ENCODE peak calls at places on chromosomes 2 and 18, in nine cellular contexts. V, J, U, Z, K, D, Y, B and E are unnamed samples. For H3K27me3, the result is how much of the 10 kb centered on the place peaks cover.

GRCh38 chr2:121944072-121944829 is 188.8 kb downstream of the TSN start:
- DNase-seq in Y (peak), Z (no peak), K (peak), U (peak), B (no peak), V (no peak), D (no peak), J (no peak), E (peak)

GRCh38 chr2:150095361-150095760 is 392.1 kb downstream of the RND3 start:
- DNase-seq in U (no peak), J (no peak), V (no peak), Z (no peak), Y (no peak), B (no peak), D (no peak), K (no peak), E (no peak)

GRCh38 chr2:66813525-66813924 is 378.6 kb downstream of the MEIS1 start:
- DNase-seq in B (no peak), J (no peak), D (no peak), V (no peak), Z (no peak), U (peak), Y (no peak), K (peak), E (no peak)

GRCh38 chr2:84458436-84459027 is 548 bp downstream of the SUCLG1 start:
- DNase-seq in D (peak), K (no peak), J (no peak), B (no peak), Z (peak), U (peak), V (no peak), Y (no peak), E (no peak)

GRCh38 chr2:189372688-189373257 is 68.5 kb upstream of the WDR75 start:
- DNase-seq in Y (no peak), D (no peak), B (no peak), V (no peak), K (no peak), U (no peak), J (no peak), Z (no peak), E (no peak)

GRCh38 chr2:62456721-62457539 is 49.1 kb downstream of the TMEM17 start:
- DNase-seq in B (peak), K (peak), Z (peak), V (peak), D (peak), U (peak), Y (peak), J (no peak), E (no peak)

GRCh38 chr2:159712929-159713575 is 746 bp downstream of the MARCHF7 start:
- DNase-seq in V (no peak), K (peak), J (no peak), U (no peak), Y (no peak), Z (no peak), D (no peak), B (no peak), E (no peak)

GRCh38 chr18:31558567-31558966 is 33.1 kb upstream of the TTR start:
- DNase-seq in U (no peak), D (no peak), Z (no peak), J (no peak), V (no peak), Y (no peak), B (no peak), K (no peak), E (no peak)

GRCh38 chr2:105344704-105345345 is 7.5 kb downstream of the C2orf49 start:
- DNase-seq in K (no peak), V (no peak), Z (peak), B (no peak), J (no peak), U (peak), Y (no peak), D (no peak), E (no peak)

GRCh38 chr2:153940511-153940910 is 68.8 kb downstream of the GALNT13 start:
- DNase-seq in U (no peak), Y (no peak), V (no peak), B (no peak), Z (no peak), J (no peak), K (peak), D (no peak), E (peak)

GRCh38 chr18:13800505-13801259 is 23.3 kb upstream of the MC5R start:
- DNase-seq in Y (no peak), V (peak), Z (peak), K (peak), D (peak), U (peak), J (no peak), B (peak), E (no peak)

GRCh38 chr2:54606393-54606973 is 117.0 kb upstream of the EML6 start:
- DNase-seq in B (peak), D (no peak), J (no peak), U (no peak), V (no peak), Y (no peak), K (no peak), Z (no peak), E (no peak)

GRCh38 chr2:170221317-170222288 is 43.7 kb downstream of the MYO3B start:
- DNase-seq in B (no peak), Y (no peak), D (no peak), J (no peak), K (peak), V (no peak), Z (no peak), U (peak), E (no peak)

GRCh38 chr2:158637357-158637756 is 157.8 kb upstream of the DAPL1 start:
- DNase-seq in V (no peak), D (no peak), K (no peak), Z (no peak), B (no peak), J (no peak), Y (no peak), U (no peak), E (no peak)

GRCh38 chr2:160695402-160696060 is 201.9 kb upstream of the RBMS1 start:
- DNase-seq in Z (no peak), U (peak), K (peak), B (no peak), D (no peak), V (no peak), Y (peak), J (no peak), E (no peak)

GRCh38 chr2:62577994-62578836 is 72.2 kb upstream of the TMEM17 start:
- DNase-seq in K (peak), V (no peak), U (peak), D (no peak), B (no peak), Z (no peak), Y (no peak), J (no peak), E (peak)

GRCh38 chr2:143513081-143513480 is 383.9 kb downstream of the ARHGAP15 start:
- DNase-seq in Z (peak), D (peak), J (no peak), U (peak), K (peak), Y (peak), V (no peak), B (no peak), E (no peak)

GRCh38 chr2:27929916-27930486 is 39.5 kb downstream of the BABAM2 start:
- DNase-seq in Z (no peak), B (no peak), Y (no peak), D (no peak), J (no peak), K (peak), U (no peak), V (no peak), E (no peak)

GRCh38 chr2:205702576-205702975 is 20.3 kb downstream of the NRP2 start:
- DNase-seq in V (no peak), J (no peak), Z (no peak), B (no peak), Y (no peak), U (no peak), K (no peak), D (no peak), E (no peak)

GRCh38 chr18:62555135-62555534 is 32.3 kb downstream of the ZCCHC2 start:
- DNase-seq in K (peak), D (no peak), V (no peak), U (peak), Y (no peak), Z (no peak), B (no peak), J (no peak), E (no peak)

GRCh38 chr2:64202206-64202864 is 58.1 kb upstream of the PELI1 start:
- DNase-seq in V (no peak), B (no peak), K (no peak), Y (no peak), Z (no peak), D (no peak), J (no peak), U (peak), E (no peak)

GRCh38 chr2:225668606-225669266 is 269.2 kb downstream of the NYAP2 start:
- DNase-seq in V (no peak), B (no peak), D (peak), U (peak), K (peak), Z (peak), Y (no peak), J (no peak), E (peak)

GRCh38 chr2:86566828-86567205 is 3.6 kb upstream of the CHMP3 start:
- DNase-seq in J (no peak), V (no peak), U (no peak), Y (no peak), Z (no peak), B (no peak), D (no peak), K (no peak), E (no peak)

GRCh38 chr2:197972017-197972416 is 167.6 kb downstream of the PLCL1 start:
- DNase-seq in Z (no peak), U (peak), Y (no peak), J (no peak), B (no peak), K (peak), D (peak), V (peak), E (no peak)

GRCh38 chr2:205650450-205650849 is 31.9 kb upstream of the NRP2 start:
- DNase-seq in Z (peak), D (no peak), J (peak), U (peak), V (no peak), Y (no peak), B (no peak), K (peak), E (peak)

GRCh38 chr2:102304268-102304667 is 7.1 kb upstream of the IL1RL1 start:
- DNase-seq in Y (no peak), Z (no peak), J (no peak), B (no peak), U (peak), D (no peak), V (no peak), K (peak), E (no peak)

GRCh38 chr2:119702918-119703401 is 24.0 kb downstream of the TMEM177 start:
- DNase-seq in Y (peak), K (peak), D (peak), V (peak), B (peak), Z (peak), U (peak), J (no peak), E (no peak)

GRCh38 chr2:86000938-86001312 is 104.8 kb downstream of the POLR1A start:
- DNase-seq in K (no peak), D (no peak), J (no peak), B (no peak), Z (no peak), Y (no peak), U (no peak), V (no peak), E (no peak)

GRCh38 chr2:36770542-36771287 is 74.2 kb downstream of the VIT start:
- DNase-seq in D (peak), J (no peak), Y (no peak), Z (peak), B (no peak), U (peak), V (no peak), K (peak), E (no peak)

GRCh38 chr2:219252900-219253752 is at the start of gene TUBA4B:
- DNase-seq in V (peak), K (peak), Y (peak), B (no peak), D (peak), Z (peak), J (no peak), U (peak), E (no peak)

GRCh38 chr18:63762518-63762917 is 12.7 kb upstream of the SERPINB7 start:
- DNase-seq in D (no peak), Y (no peak), U (peak), J (no peak), V (no peak), Z (no peak), K (peak), B (no peak), E (no peak)

GRCh38 chr2:79994161-79994560 is 310.4 kb downstream of the LRRTM1 start:
- DNase-seq in U (peak), K (no peak), J (no peak), Z (no peak), D (no peak), V (no peak), Y (no peak), B (no peak), E (no peak)

GRCh38 chr18:21680148-21680547 is 24.4 kb downstream of the ABHD3 start:
- DNase-seq in K (no peak), B (no peak), Z (no peak), D (no peak), V (no peak), U (no peak), J (no peak), Y (no peak), E (no peak)

GRCh38 chr2:12733846-12734245 is 17.1 kb downstream of the TRIB2 start:
- DNase-seq in Z (no peak), D (peak), B (peak), J (no peak), K (no peak), V (peak), U (no peak), Y (peak), E (no peak)

GRCh38 chr2:196987654-196988364 is 61.3 kb upstream of the PGAP1 start:
- DNase-seq in J (no peak), B (no peak), K (peak), Z (peak), V (no peak), D (peak), Y (no peak), U (peak), E (peak)

DNA sequence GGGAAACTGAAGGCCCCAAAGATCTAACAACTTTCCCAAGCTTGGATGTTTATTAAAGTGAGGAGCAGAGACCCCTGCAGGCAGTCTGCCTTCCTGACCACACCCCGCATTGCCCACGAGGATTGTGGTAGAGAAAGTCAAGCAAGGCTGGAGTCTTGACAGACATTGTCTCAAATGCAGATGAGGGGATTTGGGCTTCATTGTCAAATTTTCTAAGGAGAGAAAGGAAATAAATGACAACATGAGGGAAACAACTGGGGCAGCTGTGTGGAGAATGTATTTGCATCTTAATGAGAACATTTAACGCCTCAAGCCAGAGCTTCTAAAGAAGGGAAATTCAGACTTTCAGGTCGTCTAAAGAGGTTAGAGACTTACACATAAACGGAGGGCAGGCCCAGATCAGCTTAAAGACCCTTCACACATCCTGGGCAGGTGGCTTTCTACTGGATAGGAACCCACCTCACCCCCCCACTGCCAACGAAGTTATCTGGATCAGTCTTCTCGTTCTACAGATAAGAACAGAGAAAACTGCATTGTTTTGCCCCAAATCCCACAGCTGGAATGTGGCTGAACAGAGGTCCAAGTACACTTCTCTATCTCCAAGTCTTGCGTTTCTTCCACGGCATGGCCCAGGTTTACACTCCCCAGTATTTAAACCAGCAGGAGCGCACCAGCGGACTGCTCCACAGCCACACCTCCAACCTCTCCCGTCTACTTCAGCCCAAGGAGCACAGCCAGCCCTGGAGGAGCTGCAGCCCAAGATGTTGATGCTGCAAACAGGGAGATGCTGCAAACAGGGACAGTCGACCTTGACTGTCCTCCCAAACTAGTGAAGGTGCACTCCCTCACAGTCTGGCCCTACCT is 16.2 kb upstream of the SCG2 start:
- DNase-seq in V (no peak), U (no peak), J (no peak), K (no peak), D (no peak), B (no peak), Z (peak), Y (no peak), E (no peak)
- TF ChIP-seq CTCF in V (no peak), U (no peak), J (no peak), K (peak), D (no peak), B (no peak), Z (peak), Y (no peak), E (peak)

GRCh38 chr2:60513191-60513590 is 40.3 kb downstream of the BCL11A start:
- DNase-seq in J (peak), V (no peak), K (no peak), Y (no peak), U (no peak), Z (no peak), B (no peak), D (no peak), E (no peak)

GRCh38 chr2:60512641-60513040 is 40.8 kb downstream of the BCL11A start:
- DNase-seq in Y (no peak), U (peak), J (no peak), V (no peak), K (peak), B (no peak), Z (no peak), D (no peak), E (no peak)

GRCh38 chr2:60514886-60515407 is 38.5 kb downstream of the BCL11A start:
- DNase-seq in U (no peak), Y (no peak), K (no peak), B (no peak), Z (no peak), V (no peak), J (peak), D (no peak), E (no peak)

GRCh38 chr2:60515751-60516226 is 37.7 kb downstream of the BCL11A start:
- DNase-seq in Z (no peak), J (peak), B (no peak), D (no peak), K (peak), Y (no peak), V (no peak), U (peak), E (peak)

DNA sequence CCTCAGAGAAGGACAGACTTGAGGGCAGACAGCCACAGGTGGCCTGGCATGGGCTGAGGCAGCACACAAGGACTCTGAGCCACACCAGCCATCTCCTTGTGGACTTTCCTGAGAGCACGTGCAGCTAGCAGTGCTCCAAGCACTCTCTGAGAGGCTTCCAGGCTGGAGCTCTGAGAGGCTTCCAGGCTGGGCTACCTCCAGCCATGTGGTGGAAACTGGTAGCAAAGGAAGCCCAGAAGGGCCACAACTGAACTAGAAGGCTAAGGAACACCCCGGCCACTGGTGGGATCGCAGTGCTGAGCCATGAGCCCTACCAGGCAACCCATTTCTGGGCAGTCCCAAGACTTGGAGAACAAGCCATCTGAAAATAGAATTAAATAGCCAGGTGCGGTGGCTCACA is 39.5 kb downstream of the BCL11A start:
- DNase-seq in V (no peak), Z (no peak), D (no peak), Y (no peak), J (peak), B (no peak), U (no peak), K (no peak), E (no peak)
- H3K27me3 ChIP-seq in V (under half), Z (under half), D (under half), Y (under half), J (under half), B (under half), U (under half), K (under half), E (under half)

GRCh38 chr18:9850297-9850696 is 35.5 kb upstream of the TXNDC2 start:
- DNase-seq in V (no peak), Z (no peak), J (no peak), U (no peak), Y (no peak), K (no peak), D (no peak), B (no peak), E (no peak)
- H3K4me3 ChIP-seq in V (no peak), Z (no peak), J (no peak), U (no peak), Y (peak), K (no peak), D (no peak), B (no peak), E (no peak)

DNA sequence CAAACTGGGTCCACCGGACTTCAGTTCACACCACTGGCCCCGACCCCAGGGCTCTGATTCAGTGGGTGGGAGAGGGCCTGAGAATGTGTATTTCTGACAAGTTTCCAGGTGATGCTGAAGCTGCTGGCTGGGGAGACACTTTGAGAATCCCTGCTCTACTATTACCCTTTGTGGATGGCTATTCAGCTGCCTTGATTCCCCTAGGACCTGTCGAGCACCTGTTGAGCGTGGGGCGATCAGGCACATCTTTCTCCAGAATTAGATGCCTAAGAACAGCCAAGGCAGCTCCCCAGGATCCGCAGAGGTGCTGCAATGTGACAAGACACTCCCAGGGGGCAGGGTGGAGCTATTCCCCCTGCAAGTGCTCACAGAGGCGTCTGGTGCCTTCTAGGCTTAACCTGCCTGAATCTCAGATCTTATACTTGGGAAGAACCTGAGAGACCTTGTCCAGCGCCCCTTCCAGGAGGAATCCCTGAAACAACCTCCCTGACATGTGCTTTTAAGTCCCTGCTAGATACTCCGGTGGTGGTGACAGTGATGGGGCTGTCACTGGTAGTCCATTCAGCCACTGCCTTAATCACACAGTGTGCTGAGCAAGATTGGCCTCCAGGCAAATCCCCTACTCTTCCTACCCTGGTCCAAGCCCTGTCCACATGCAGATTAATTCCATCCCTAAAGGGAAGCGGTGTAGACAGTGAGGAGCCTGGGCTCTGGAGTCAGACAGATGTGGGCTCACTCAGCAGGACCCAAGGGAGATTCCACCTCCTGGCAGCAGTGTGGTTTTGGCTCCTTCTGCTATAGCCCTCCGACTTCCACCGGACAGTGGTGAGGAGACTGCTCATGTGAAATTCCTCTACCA is 43.4 kb upstream of the OTOF start:
- DNase-seq in D (peak), Y (peak), B (no peak), K (peak), V (peak), U (no peak), Z (peak), J (no peak), E (no peak)
- TF ChIP-seq CTCF in D (no peak), Y (no peak), B (peak), K (peak), V (peak), U (peak), Z (peak), J (no peak), E (peak)

DNA sequence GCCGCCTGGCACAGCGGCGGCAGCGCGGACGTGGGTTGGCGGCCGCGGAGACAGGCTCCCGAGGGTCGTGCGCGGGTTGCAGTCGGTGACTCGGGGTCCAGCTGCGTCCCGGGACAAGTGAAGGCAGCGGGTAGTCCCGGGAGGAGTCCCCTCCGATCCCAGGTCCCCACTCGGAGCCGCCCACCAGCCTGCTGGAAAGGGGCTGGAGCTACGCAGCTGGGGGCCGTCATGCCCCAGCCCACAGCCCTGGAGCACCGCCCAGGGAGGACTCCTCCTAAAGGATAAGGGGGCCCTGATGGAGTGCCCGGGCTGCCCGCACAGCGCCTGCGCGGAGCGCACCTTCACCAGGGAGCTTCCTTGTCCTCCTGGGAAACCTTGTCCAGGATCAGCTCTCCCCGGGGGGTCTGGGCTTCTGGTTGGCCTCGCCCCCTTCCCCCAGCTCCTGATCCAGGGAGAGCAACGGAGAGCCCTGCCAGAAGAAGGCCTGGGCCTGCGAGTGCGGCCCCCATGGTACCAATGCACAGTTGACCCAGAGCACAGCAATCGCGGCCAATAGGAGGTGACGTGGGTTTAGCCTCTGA is 25.9 kb upstream of the ALPP start:
- DNase-seq in D (no peak), Z (no peak), B (no peak), J (no peak), Y (no peak), U (no peak), K (no peak), V (no peak), E (no peak)
- H3K27me3 ChIP-seq in D (under half), Z (under half), B (half or more), J (under half), Y (half or more), U (under half), K (under half), V (half or more), E (under half)